ENCODE peak calls at places on chromosome 9, in nine cellular contexts. J is bronchial epithelial cell, B is fibroblast of lung, I is Peyer's patch, L is lung, F is GM12865, A is PC-3, H is endothelial cell, U is body of pancreas. E is an unnamed sample.

GRCh38 chr9:115673599-115673998 is 480.0 kb upstream of the PAPPA start:
- DNase-seq in J (peak), A (no peak), L (no peak), F (no peak), H (no peak), I (no peak), U (no peak), B (peak), E (no peak)

GRCh38 chr9:135888126-135888765 is 19.1 kb downstream of the CAMSAP1 start:
- DNase-seq in H (no peak), L (no peak), I (no peak), J (no peak), U (no peak), B (no peak), A (no peak), F (no peak), E (no peak)

GRCh38 chr9:112233769-112234168 is 58.7 kb upstream of the SUSD1 start:
- DNase-seq in I (no peak), B (peak), H (no peak), U (no peak), L (no peak), A (no peak), F (no peak), J (peak), E (no peak)

GRCh38 chr9:130298663-130299279 is 33.2 kb downstream of the HMCN2 start:
- DNase-seq in U (no peak), B (no peak), I (peak), L (no peak), H (peak), J (no peak), A (peak), F (no peak), E (peak)

GRCh38 chr9:81592890-81593271 is 96.5 kb downstream of the TLE1 start:
- DNase-seq in F (no peak), J (no peak), U (no peak), A (no peak), B (no peak), H (peak), I (peak), L (peak), E (no peak)

GRCh38 chr9:127803507-127804352 is 1.0 kb downstream of the FPGS start:
- DNase-seq in U (peak), J (peak), I (no peak), A (peak), H (no peak), F (no peak), L (peak), B (peak), E (peak)

GRCh38 chr9:36880075-36880474 is 154.0 kb downstream of the PAX5 start:
- DNase-seq in U (no peak), H (no peak), B (no peak), A (no peak), F (no peak), L (no peak), I (peak), J (no peak), E (no peak)

GRCh38 chr9:121299467-121300282 is 31.7 kb downstream of the GSN start:
- DNase-seq in U (peak), B (no peak), F (no peak), J (no peak), L (peak), I (peak), A (no peak), H (peak), E (no peak)

GRCh38 chr9:3447143-3447542 is 78.7 kb downstream of the RFX3 start:
- DNase-seq in J (no peak), I (no peak), H (no peak), L (no peak), A (no peak), B (no peak), U (no peak), F (no peak), E (no peak)

GRCh38 chr9:4572184-4572826 is 82.0 kb downstream of the SLC1A1 start:
- DNase-seq in U (no peak), H (no peak), F (no peak), L (no peak), J (peak), A (no peak), I (no peak), B (no peak), E (no peak)

GRCh38 chr9:134366223-134367031 is 40.2 kb downstream of the RXRA start:
- DNase-seq in L (peak), A (peak), B (peak), F (no peak), J (peak), H (no peak), I (peak), U (peak), E (peak)

GRCh38 chr9:125807065-125807464 is 59.9 kb downstream of the PBX3 start:
- DNase-seq in J (peak), H (no peak), U (no peak), I (no peak), A (no peak), F (no peak), L (no peak), B (peak), E (no peak)

GRCh38 chr9:85741112-85741874 is 461 bp downstream of the AGTPBP1 start:
- DNase-seq in U (peak), L (peak), I (no peak), F (peak), A (peak), B (peak), H (peak), J (peak), E (no peak)

GRCh38 chr9:97717866-97718265 is 20.7 kb upstream of the XPA start:
- DNase-seq in H (no peak), L (no peak), I (no peak), A (no peak), U (no peak), B (no peak), F (no peak), J (no peak), E (no peak)

GRCh38 chr9:110452227-110452801 is 114.7 kb upstream of the TXNDC8 start:
- DNase-seq in A (peak), F (peak), L (no peak), H (no peak), U (no peak), I (no peak), J (peak), B (peak), E (no peak)

GRCh38 chr9:72477862-72478564 is 43.4 kb upstream of the TMC1 start:
- DNase-seq in B (peak), J (peak), A (peak), F (peak), U (peak), I (no peak), L (peak), H (peak), E (peak)

GRCh38 chr9:134434896-134435506 is 108.7 kb downstream of the RXRA start:
- DNase-seq in U (peak), I (peak), F (no peak), L (peak), H (no peak), A (peak), J (peak), B (peak), E (peak)

GRCh38 chr9:95373069-95373681 is 55.7 kb upstream of the FANCC start:
- DNase-seq in L (no peak), A (peak), I (no peak), F (no peak), B (no peak), U (no peak), J (peak), H (no peak), E (no peak)

GRCh38 chr9:21715408-21715807 is 87.0 kb upstream of the MTAP start:
- DNase-seq in A (no peak), H (no peak), J (no peak), U (no peak), L (no peak), B (no peak), F (no peak), I (no peak), E (no peak)

GRCh38 chr9:114343471-114344187 is 14.0 kb downstream of the ORM2 start:
- DNase-seq in L (no peak), U (no peak), H (no peak), J (peak), A (no peak), I (no peak), B (no peak), F (no peak), E (no peak)

GRCh38 chr9:137550241-137550621 is at the start of gene PNPLA7:
- DNase-seq in F (peak), J (peak), U (peak), A (peak), L (peak), I (peak), B (peak), H (peak), E (peak)

GRCh38 chr9:114185570-114185969 is 30.2 kb downstream of the COL27A1 start:
- DNase-seq in B (no peak), L (no peak), J (no peak), U (no peak), H (no peak), F (no peak), I (no peak), A (no peak), E (no peak)

GRCh38 chr9:123739902-123740301 is 190.0 kb downstream of the DENND1A start:
- DNase-seq in A (no peak), U (no peak), I (no peak), B (no peak), H (no peak), F (no peak), L (no peak), J (peak), E (no peak)

GRCh38 chr9:121133104-121133816 is 58.5 kb downstream of the CNTRL start:
- DNase-seq in A (no peak), J (peak), I (peak), B (no peak), L (peak), F (peak), H (no peak), U (peak), E (peak)

GRCh38 chr9:71760901-71761300 is 7.4 kb downstream of the CEMIP2 start:
- DNase-seq in I (peak), J (no peak), F (no peak), B (no peak), L (no peak), H (no peak), U (no peak), A (no peak), E (no peak)

GRCh38 chr9:112091805-112092204 is 83.3 kb downstream of the SUSD1 start:
- DNase-seq in J (no peak), H (no peak), B (peak), L (no peak), I (no peak), F (no peak), U (peak), A (no peak), E (no peak)

GRCh38 chr9:120894404-120895226 is 17.6 kb upstream of the PHF19 start:
- DNase-seq in B (peak), I (no peak), L (no peak), H (peak), J (no peak), A (no peak), F (no peak), U (peak), E (no peak)

GRCh38 chr9:129125478-129125877 is 14.3 kb downstream of the PTPA start:
- DNase-seq in J (peak), F (peak), H (no peak), L (no peak), A (peak), I (no peak), U (no peak), B (peak), E (no peak)

GRCh38 chr9:80504525-80505235 is 932.9 kb downstream of the TLE4 start:
- DNase-seq in I (no peak), A (no peak), J (no peak), F (no peak), L (no peak), B (peak), H (no peak), U (no peak), E (no peak)

GRCh38 chr9:130378875-130379648 is 65.7 kb upstream of the ASS1 start:
- DNase-seq in U (no peak), L (no peak), A (no peak), J (no peak), I (no peak), H (no peak), F (no peak), B (no peak), E (no peak)

GRCh38 chr9:137433916-137434431 is 7.2 kb downstream of the ENTPD8 start:
- DNase-seq in B (no peak), U (no peak), I (peak), A (no peak), J (no peak), H (no peak), F (no peak), L (no peak), E (no peak)

GRCh38 chr9:130073373-130073772 is 19.7 kb downstream of the GPR107 start:
- DNase-seq in A (no peak), L (no peak), U (no peak), J (no peak), F (peak), I (no peak), B (peak), H (peak), E (no peak)

GRCh38 chr9:131407717-131408195 is 13.9 kb downstream of the PRRC2B start:
- DNase-seq in L (peak), A (no peak), B (no peak), I (no peak), F (no peak), J (peak), U (peak), H (peak), E (no peak)

GRCh38 chr9:120456218-120456617 is 123.7 kb downstream of the CDK5RAP2 start:
- DNase-seq in B (no peak), I (no peak), L (no peak), J (no peak), H (no peak), U (no peak), A (no peak), F (no peak), E (no peak)

GRCh38 chr9:68740561-68740960 is 35.5 kb downstream of the PIP5K1B start:
- DNase-seq in B (no peak), H (no peak), I (no peak), F (no peak), J (peak), U (no peak), A (peak), L (no peak), E (peak)

GRCh38 chr9:17380126-17380861 is 198.6 kb upstream of the SH3GL2 start:
- DNase-seq in L (no peak), H (no peak), I (no peak), A (no peak), J (peak), F (no peak), U (no peak), B (no peak), E (no peak)

GRCh38 chr9:122394265-122395242 is 23.7 kb downstream of the PTGS1 start:
- DNase-seq in F (no peak), I (no peak), U (no peak), L (peak), H (no peak), B (peak), J (peak), A (peak), E (no peak)

GRCh38 chr9:121556580-121556979 is 56.9 kb upstream of the GGTA1 start:
- DNase-seq in J (peak), B (peak), U (peak), L (peak), F (no peak), I (no peak), H (no peak), A (peak), E (peak)

GRCh38 chr9:698276-698675 is 143.2 kb upstream of the DMRT1 start:
- DNase-seq in F (no peak), J (peak), A (peak), L (no peak), B (peak), H (no peak), I (no peak), U (no peak), E (no peak)

GRCh38 chr9:698937-699336 is 142.6 kb upstream of the DMRT1 start:
- DNase-seq in J (no peak), F (no peak), I (no peak), L (no peak), H (no peak), U (no peak), B (no peak), A (no peak), E (no peak)

GRCh38 chr9:695252-695651 is 146.2 kb upstream of the DMRT1 start:
- DNase-seq in H (no peak), F (no peak), B (no peak), U (no peak), J (no peak), A (no peak), I (no peak), L (no peak), E (peak)

GRCh38 chr9:694499-695154 is 146.9 kb upstream of the DMRT1 start:
- DNase-seq in U (no peak), J (peak), A (peak), L (no peak), I (no peak), B (peak), F (no peak), H (no peak), E (peak)

DNA sequence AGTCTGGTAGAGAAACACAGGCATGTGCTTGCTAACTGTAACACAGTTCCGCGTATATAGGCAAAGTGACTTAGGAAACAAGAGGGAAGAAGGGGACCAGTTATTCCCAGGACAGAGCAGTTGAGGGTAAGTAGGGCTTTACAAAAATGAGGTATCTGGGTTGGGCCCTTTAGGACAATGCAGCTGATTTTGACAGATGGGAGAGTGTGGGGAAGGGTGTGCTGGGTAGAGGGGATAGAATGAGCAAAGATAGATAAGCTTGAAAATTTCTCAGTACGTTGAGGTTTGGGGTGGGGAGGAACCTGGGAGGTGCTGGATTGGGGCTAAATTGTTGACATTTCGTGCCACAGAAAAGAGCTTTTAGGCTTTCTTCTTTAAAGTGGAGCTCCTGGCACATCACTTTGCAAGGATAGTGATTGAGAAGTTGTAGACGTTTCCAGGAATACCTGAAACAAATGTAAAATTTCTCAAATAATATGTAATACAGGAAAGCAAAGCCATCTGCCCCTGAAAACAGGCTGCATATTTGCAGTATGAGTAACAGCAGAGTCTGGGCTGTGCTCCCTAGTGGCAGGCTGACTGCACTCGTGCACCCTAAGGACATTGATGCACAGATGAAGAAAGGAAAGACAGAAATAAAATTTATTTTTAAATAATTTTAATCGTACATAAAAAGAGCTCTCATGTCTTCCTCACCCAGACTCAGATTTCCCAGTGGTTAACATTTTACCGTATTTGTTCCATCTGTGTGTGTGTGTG is 145.0 kb upstream of the DMRT1 start:
- DNase-seq in U (peak), J (peak), H (no peak), A (peak), B (peak), I (no peak), F (no peak), L (no peak), E (peak)
- TF ChIP-seq CTCF in U (no peak), J (peak), H (no peak), A (peak), B (no peak), I (no peak), F (no peak), L (no peak), E (no peak)

DNA sequence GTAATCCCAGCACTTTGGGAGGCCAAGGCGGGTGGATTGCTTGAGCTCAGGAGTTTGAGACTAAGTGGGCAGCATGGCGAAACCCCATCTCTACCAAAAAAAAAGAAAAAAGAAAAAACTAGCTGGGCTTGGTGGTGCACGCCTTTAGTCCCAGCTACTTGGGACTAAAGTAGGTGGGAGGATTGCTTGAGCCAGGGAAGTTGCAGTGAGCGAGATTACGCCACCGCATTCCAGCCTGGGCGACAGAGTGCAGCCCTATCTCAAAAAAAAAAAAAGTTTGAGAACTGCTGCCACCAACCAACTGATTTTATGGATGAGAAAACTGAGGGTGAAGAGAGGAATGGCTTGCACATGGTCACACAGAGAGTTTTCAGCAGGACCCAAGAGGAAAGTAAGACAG is 175.1 kb downstream of the DOCK8 start:
- DNase-seq in F (no peak), H (no peak), U (no peak), I (no peak), B (no peak), A (no peak), L (no peak), J (no peak), E (no peak)
- TF ChIP-seq CTCF in F (no peak), H (no peak), U (no peak), I (no peak), B (no peak), A (no peak), L (no peak), J (no peak), E (no peak)

GRCh38 chr9:133151601-133152525 is 11.9 kb downstream of the GBGT1 start:
- DNase-seq in H (no peak), I (peak), F (no peak), J (no peak), B (no peak), A (no peak), U (no peak), L (no peak), E (no peak)

GRCh38 chr9:133148351-133149129 is 15.2 kb downstream of the GBGT1 start:
- DNase-seq in A (no peak), I (peak), B (peak), F (peak), U (peak), H (peak), L (no peak), J (peak), E (no peak)

GRCh38 chr9:133147412-133148271 is 16.1 kb downstream of the GBGT1 start:
- DNase-seq in H (peak), B (peak), U (peak), J (peak), I (peak), A (peak), F (peak), L (peak), E (peak)

GRCh38 chr9:133151041-133151440 is 12.7 kb downstream of the GBGT1 start:
- DNase-seq in J (no peak), I (no peak), L (no peak), F (no peak), B (no peak), U (no peak), H (no peak), A (no peak), E (no peak)

GRCh38 chr9:133149130-133150015 is 14.3 kb downstream of the GBGT1 start:
- DNase-seq in I (peak), A (peak), H (peak), F (peak), L (peak), B (peak), U (peak), J (peak), E (peak)
- TF ChIP-seq CTCF in I (peak), A (peak), H (no peak), F (peak), L (peak), B (no peak), U (peak), J (peak), E (no peak)

GRCh38 chr9:87500491-87500890 is 2.8 kb downstream of the DAPK1 start:
- DNase-seq in H (no peak), A (no peak), J (no peak), I (no peak), U (no peak), F (peak), B (no peak), L (no peak), E (peak)
- TF ChIP-seq CTCF in H (no peak), A (no peak), J (no peak), I (no peak), U (peak), F (no peak), B (no peak), L (no peak), E (no peak)

GRCh38 chr9:92175441-92175840 is 60.2 kb upstream of the SPTLC1 start:
- DNase-seq in J (no peak), B (no peak), L (no peak), I (no peak), U (no peak), A (no peak), F (no peak), H (no peak), E (no peak)

GRCh38 chr9:92176800-92177185 is 61.6 kb upstream of the SPTLC1 start:
- DNase-seq in A (no peak), F (no peak), U (no peak), H (no peak), L (no peak), B (no peak), J (no peak), I (no peak), E (no peak)

GRCh38 chr9:92173318-92173717 is 58.1 kb upstream of the SPTLC1 start:
- DNase-seq in H (no peak), L (no peak), I (no peak), U (no peak), J (no peak), F (peak), A (no peak), B (no peak), E (no peak)

GRCh38 chr9:92177591-92177990 is 62.4 kb upstream of the SPTLC1 start:
- DNase-seq in H (no peak), B (no peak), I (no peak), F (no peak), A (no peak), U (no peak), J (no peak), L (no peak), E (no peak)

GRCh38 chr9:92176068-92176799 is 61.0 kb upstream of the SPTLC1 start:
- DNase-seq in L (no peak), B (no peak), U (no peak), F (no peak), H (no peak), A (peak), J (peak), I (no peak), E (no peak)
- TF ChIP-seq CTCF in L (no peak), B (peak), U (no peak), F (peak), H (no peak), A (no peak), J (peak), I (no peak), E (no peak)

E was measured in Calu3.